ENCODE peak calls at places on chromosomes 5 and 9, in nine cellular contexts. E is lower lobe of right lung, H is mesendoderm, Z is aorta, S is right lobe of liver, Q is neural progenitor cell, D is Panc1, F is stomach, I is iPS DF 6.9. J is an unnamed sample. For H3K27me3, the result is how much of the 10 kb centered on the place peaks cover.

GRCh38 chr5:108461628-108462367 is 79.9 kb upstream of the FBXL17 start:
- DNase-seq in Q (no peak), H (no peak), S (no peak), D (no peak), Z (no peak), E (no peak), I (no peak), F (no peak), J (peak)

GRCh38 chr9:98132806-98133631 is 14.0 kb upstream of the TRIM14 start:
- DNase-seq in H (no peak), I (no peak), F (no peak), E (no peak), D (no peak), Z (no peak), Q (peak), S (peak), J (no peak)

GRCh38 chr5:59517926-59518585 is 375.5 kb downstream of the PDE4D start:
- DNase-seq in Z (no peak), D (peak), F (no peak), H (no peak), I (no peak), Q (no peak), E (no peak), S (no peak), J (peak)

GRCh38 chr5:108696407-108696806 is 51.3 kb upstream of the FER start:
- DNase-seq in Z (no peak), D (no peak), F (no peak), S (no peak), I (no peak), Q (no peak), H (no peak), E (no peak), J (no peak)

GRCh38 chr9:112176410-112177010 is 1.4 kb upstream of the SUSD1 start:
- DNase-seq in H (no peak), Z (no peak), I (no peak), F (no peak), S (no peak), E (no peak), Q (no peak), D (no peak), J (no peak)

GRCh38 chr9:1042466-1042865 is 7.7 kb upstream of the DMRT2 start:
- DNase-seq in H (peak), E (no peak), F (no peak), Q (no peak), S (no peak), Z (no peak), I (no peak), D (no peak), J (no peak)

GRCh38 chr9:79857188-79857587 is 285.4 kb downstream of the TLE4 start:
- DNase-seq in Z (no peak), S (no peak), D (no peak), E (no peak), F (no peak), H (no peak), Q (no peak), I (no peak), J (no peak)

GRCh38 chr5:141973871-141974595 is 5.1 kb downstream of the RNF14 start:
- DNase-seq in E (no peak), S (no peak), I (no peak), F (no peak), Z (no peak), Q (no peak), D (no peak), H (no peak), J (peak)

GRCh38 chr5:88663793-88664216 is 219.2 kb downstream of the MEF2C start:
- DNase-seq in F (no peak), H (no peak), Z (no peak), I (no peak), E (no peak), Q (peak), S (no peak), D (no peak), J (no peak)

GRCh38 chr5:125501396-125501795 is 755.0 kb upstream of the ZNF608 start:
- DNase-seq in I (no peak), S (no peak), Z (no peak), E (no peak), F (no peak), D (no peak), H (no peak), Q (no peak), J (no peak)

GRCh38 chr5:73418244-73418691 is 30.3 kb downstream of the FOXD1 start:
- DNase-seq in E (no peak), Q (no peak), D (no peak), F (no peak), Z (peak), I (no peak), S (no peak), H (no peak), J (no peak)

GRCh38 chr5:179827684-179828083 is 7.0 kb downstream of the SQSTM1 start:
- DNase-seq in D (no peak), S (no peak), Q (no peak), E (peak), H (no peak), I (no peak), F (no peak), Z (peak), J (no peak)

GRCh38 chr9:113474372-113474771 is 10.8 kb downstream of the RGS3 start:
- DNase-seq in S (peak), H (no peak), E (no peak), F (no peak), Q (no peak), Z (no peak), I (no peak), D (no peak), J (no peak)

GRCh38 chr5:172690258-172691075 is 49.4 kb downstream of the NEURL1B start:
- DNase-seq in I (no peak), D (no peak), S (no peak), H (no peak), Z (no peak), Q (no peak), F (no peak), E (no peak), J (no peak)

GRCh38 chr5:163221581-163221980 is 215.8 kb upstream of the CCNG1 start:
- DNase-seq in E (no peak), Q (no peak), S (no peak), F (no peak), H (no peak), Z (no peak), I (no peak), D (no peak), J (no peak)

GRCh38 chr9:27292646-27293045 is 4.3 kb downstream of the EQTN start:
- DNase-seq in E (no peak), D (no peak), Z (peak), H (no peak), S (no peak), F (no peak), I (no peak), Q (peak), J (peak)

GRCh38 chr9:109181284-109181683 is 14.2 kb upstream of the FRRS1L start:
- DNase-seq in F (no peak), H (no peak), Z (no peak), Q (no peak), D (no peak), E (no peak), S (no peak), I (no peak), J (no peak)

GRCh38 chr5:37871023-37871815 is 31.4 kb upstream of the GDNF start:
- DNase-seq in E (no peak), Z (no peak), Q (no peak), I (no peak), D (no peak), F (no peak), H (no peak), S (no peak), J (peak)

GRCh38 chr9:125240649-125240999 is 519 bp downstream of the HSPA5 start:
- DNase-seq in E (no peak), Q (peak), F (peak), H (peak), Z (peak), S (peak), I (no peak), D (no peak), J (no peak)

GRCh38 chr9:134396825-134397224 is 70.6 kb downstream of the RXRA start:
- DNase-seq in E (no peak), I (no peak), H (no peak), F (no peak), D (no peak), Q (no peak), Z (peak), S (no peak), J (no peak)
- H3K4me3 ChIP-seq in E (peak), I (no peak), H (no peak), F (peak), D (no peak), Q (no peak), Z (no peak), S (no peak), J (no peak)

GRCh38 chr5:14464661-14465060 is 116.9 kb upstream of the OTULINL start:
- DNase-seq in D (no peak), S (no peak), Q (no peak), F (no peak), H (peak), Z (no peak), I (no peak), E (no peak), J (no peak)
- H3K27ac ChIP-seq in D (no peak), S (no peak), Q (peak), F (peak), H (no peak), Z (no peak), I (no peak), E (no peak), J (peak)

GRCh38 chr5:158955636-158956035 is 144.1 kb downstream of the EBF1 start:
- DNase-seq in S (no peak), E (no peak), D (no peak), Z (no peak), F (no peak), Q (no peak), I (no peak), H (no peak), J (no peak)

GRCh38 chr5:158953929-158954534 is 145.7 kb downstream of the EBF1 start:
- DNase-seq in D (no peak), F (no peak), E (no peak), H (no peak), Q (no peak), S (no peak), Z (no peak), I (no peak), J (no peak)

GRCh38 chr5:158951461-158951860 is 148.3 kb downstream of the EBF1 start:
- DNase-seq in E (no peak), S (no peak), D (no peak), F (no peak), Q (no peak), H (no peak), Z (no peak), I (no peak), J (no peak)

GRCh38 chr5:158951951-158952545 is 147.7 kb downstream of the EBF1 start:
- DNase-seq in F (no peak), E (no peak), D (no peak), S (no peak), Z (no peak), H (peak), I (no peak), Q (peak), J (no peak)

GRCh38 chr5:158952951-158953350 is 146.8 kb downstream of the EBF1 start:
- DNase-seq in Q (no peak), F (no peak), I (no peak), H (no peak), S (no peak), D (no peak), Z (no peak), E (no peak), J (peak)
- H3K27me3 ChIP-seq in Q (half or more), F (under half), I (under half), H (under half), S (under half), D (under half), Z (under half), E (under half), J (under half)

GRCh38 chr5:177131019-177131320 is 2.6 kb upstream of the NSD1 start:
- DNase-seq in Q (no peak), F (no peak), Z (peak), I (no peak), E (no peak), D (no peak), H (no peak), S (no peak), J (no peak)

GRCh38 chr5:177132504-177133118 is 962 bp upstream of the NSD1 start:
- DNase-seq in S (peak), F (no peak), D (no peak), I (no peak), Q (peak), Z (no peak), H (peak), E (no peak), J (no peak)

GRCh38 chr5:177133119-177133844 is at the start of gene NSD1:
- DNase-seq in Z (peak), I (peak), F (peak), D (no peak), S (peak), Q (peak), E (peak), H (peak), J (no peak)

GRCh38 chr5:177131352-177131710 is 2.2 kb upstream of the NSD1 start:
- DNase-seq in E (no peak), S (no peak), H (no peak), I (no peak), D (no peak), Q (no peak), Z (no peak), F (no peak), J (no peak)

DNA sequence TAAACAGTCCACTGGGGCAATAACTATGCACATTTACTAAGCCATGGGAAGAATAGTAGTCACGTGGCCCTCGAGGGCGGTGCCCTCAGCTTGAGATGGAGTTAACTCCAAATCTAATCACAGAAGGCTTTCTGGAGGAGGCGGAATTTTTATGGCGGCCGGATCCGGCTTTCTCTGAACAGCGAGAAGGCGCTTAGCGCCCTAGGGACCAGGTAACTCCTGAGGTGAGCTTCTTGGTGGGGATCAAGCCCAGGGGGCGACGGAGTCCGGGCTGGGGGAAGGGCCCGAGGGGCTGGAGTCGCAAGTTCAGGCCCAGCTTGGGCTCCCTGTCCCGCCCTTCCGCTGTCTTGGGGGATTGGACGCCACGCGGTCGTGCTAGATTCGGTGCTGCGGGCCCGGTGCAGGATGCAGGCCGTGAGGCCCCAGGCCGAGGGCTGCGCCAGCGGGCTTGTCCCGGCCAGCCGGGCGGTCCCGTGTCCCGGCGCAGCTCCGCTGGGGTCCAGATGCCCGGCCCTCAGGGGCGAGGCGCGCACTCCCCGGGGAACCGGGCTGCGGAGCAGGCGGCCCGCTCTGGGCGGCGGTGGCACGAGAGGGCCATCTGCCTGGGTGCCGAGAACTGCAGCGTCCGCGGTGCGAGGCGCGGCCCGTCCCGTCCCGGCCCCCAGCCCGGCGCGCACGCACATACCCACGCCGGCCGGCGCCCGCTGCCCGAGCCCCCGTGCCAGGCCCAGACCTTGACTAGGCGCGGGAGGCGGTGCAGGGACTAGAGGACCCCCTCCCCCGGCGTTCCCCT is 1.7 kb upstream of the NSD1 start:
- DNase-seq in E (peak), Z (peak), F (peak), H (peak), Q (peak), I (no peak), S (no peak), D (no peak), J (no peak)
- H3K4me3 ChIP-seq in E (peak), Z (peak), F (peak), H (peak), Q (peak), I (peak), S (peak), D (no peak), J (no peak)

DNA sequence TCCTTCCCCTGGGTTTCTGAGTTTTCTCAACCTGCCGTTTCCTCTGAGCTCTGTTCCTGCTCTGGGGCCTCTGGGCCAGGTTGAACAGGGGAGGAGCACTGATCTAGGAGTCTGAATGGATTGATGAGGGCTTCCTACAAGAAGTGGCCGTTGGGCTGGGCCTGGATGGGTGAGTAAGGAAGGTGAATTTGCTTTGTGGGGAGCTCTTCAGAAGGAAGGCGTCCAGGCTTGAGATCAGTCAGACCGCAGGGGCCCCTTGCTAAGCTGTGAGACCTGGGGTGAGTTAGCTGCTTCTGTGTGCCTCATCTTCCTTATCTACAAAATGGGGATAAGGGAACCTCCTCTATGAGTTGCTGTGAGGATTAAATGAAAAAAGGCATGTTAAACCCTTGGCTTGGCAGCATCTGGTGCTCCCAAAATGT is 1.1 kb upstream of the SYNPO start:
- DNase-seq in E (no peak), Z (no peak), Q (no peak), H (no peak), I (no peak), F (no peak), D (no peak), S (no peak), J (no peak)
- H3K27ac ChIP-seq in E (peak), Z (peak), Q (no peak), H (no peak), I (no peak), F (peak), D (peak), S (peak), J (no peak)

GRCh38 chr9:38202335-38202938 is 133.4 kb upstream of the SHB start:
- DNase-seq in S (no peak), I (no peak), H (no peak), F (no peak), Z (no peak), E (no peak), D (no peak), Q (peak), J (no peak)
- H3K27me3 ChIP-seq in S (under half), I (under half), H (under half), F (under half), Z (under half), E (under half), D (under half), Q (under half), J (under half)

GRCh38 chr5:123882946-123883345 is 371.0 kb downstream of the CSNK1G3 start:
- DNase-seq in E (no peak), H (peak), Q (no peak), I (no peak), S (no peak), D (no peak), F (no peak), Z (no peak), J (no peak)
- H3K4me3 ChIP-seq in E (no peak), H (no peak), Q (no peak), I (no peak), S (no peak), D (peak), F (no peak), Z (no peak), J (no peak)

GRCh38 chr5:34497031-34497808 is 158.9 kb upstream of the RAI14 start:
- DNase-seq in Z (peak), S (no peak), I (no peak), Q (no peak), D (no peak), E (no peak), F (no peak), H (no peak), J (no peak)
- H3K27ac ChIP-seq in Z (peak), S (no peak), I (no peak), Q (no peak), D (no peak), E (no peak), F (no peak), H (no peak), J (peak)

GRCh38 chr9:34963577-34963976 is 5.5 kb downstream of the PHF24 start:
- DNase-seq in F (no peak), S (no peak), D (no peak), I (no peak), E (no peak), Z (no peak), H (no peak), Q (no peak), J (no peak)
- H3K27me3 ChIP-seq in F (under half), S (under half), D (half or more), I (under half), E (under half), Z (under half), H (under half), Q (under half), J (half or more)

GRCh38 chr9:37574996-37575395 is 1.2 kb downstream of the FBXO10 start:
- DNase-seq in E (no peak), I (no peak), D (no peak), F (no peak), Q (peak), Z (no peak), H (no peak), S (no peak), J (no peak)
- H3K4me3 ChIP-seq in E (peak), I (no peak), D (peak), F (peak), Q (peak), Z (no peak), H (no peak), S (no peak), J (peak)